ENCODE peak calls at places on chromosomes 13 and 19, in ten cellular contexts. O, A, D, J, N, C, H, S, M and W are unnamed samples. For H3K36me3 and H3K9me2, the result is how much of the 10 kb centered on the place peaks cover.

GRCh38 chr13:69857188-69857821 is 250.3 kb upstream of the ATXN8OS start:
- DNase-seq in O (peak), A (peak), D (peak), J (peak), N (peak), C (peak), H (no peak), S (peak), M (peak), W (peak)

GRCh38 chr19:13795595-13796300 is 505 bp downstream of the ZSWIM4 start:
- DNase-seq in O (peak), A (no peak), D (peak), J (peak), N (peak), C (no peak), H (peak), S (no peak), M (peak), W (no peak)

GRCh38 chr13:46389985-46390384 is 2.9 kb upstream of the RUBCNL start:
- DNase-seq in O (no peak), A (peak), D (no peak), J (peak), N (no peak), C (peak), H (no peak), S (no peak), M (no peak), W (no peak)

GRCh38 chr13:35723061-35723461 is 246.6 kb upstream of the MAB21L1 start:
- DNase-seq in O (peak), A (no peak), D (no peak), J (no peak), N (no peak), C (no peak), H (no peak), S (no peak), M (no peak), W (no peak)

GRCh38 chr19:10624585-10624984 is 768 bp upstream of the SLC44A2 start:
- DNase-seq in O (no peak), A (no peak), D (no peak), J (no peak), N (no peak), C (no peak), H (no peak), S (no peak), M (no peak), W (no peak)

GRCh38 chr19:40381321-40381720 is 8.7 kb downstream of the HIPK4 start:
- DNase-seq in O (no peak), A (no peak), D (peak), J (no peak), N (peak), C (no peak), H (no peak), S (no peak), M (no peak), W (no peak)

GRCh38 chr19:10899171-10899653 is 27.9 kb downstream of the CARM1 start:
- DNase-seq in O (no peak), A (no peak), D (peak), J (peak), N (no peak), C (no peak), H (peak), S (no peak), M (no peak), W (no peak)

GRCh38 chr13:67048084-67048792 is 181.9 kb downstream of the PCDH9 start:
- DNase-seq in O (no peak), A (no peak), D (no peak), J (no peak), N (no peak), C (peak), H (no peak), S (no peak), M (peak), W (no peak)

GRCh38 chr19:23343434-23344010 is 51.7 kb downstream of the ZNF91 start:
- DNase-seq in O (no peak), A (no peak), D (no peak), J (peak), N (no peak), C (peak), H (no peak), S (no peak), M (peak), W (no peak)

GRCh38 chr13:35771898-35772297 is 295.4 kb upstream of the MAB21L1 start:
- DNase-seq in O (peak), A (no peak), D (no peak), J (peak), N (peak), C (no peak), H (peak), S (no peak), M (no peak), W (no peak)

GRCh38 chr19:17680235-17680722 is 7.9 kb downstream of the UNC13A start:
- DNase-seq in O (peak), A (no peak), D (no peak), J (peak), N (peak), C (peak), H (peak), S (peak), M (peak), W (no peak)

GRCh38 chr19:43464089-43464775 is 1.2 kb downstream of the LYPD3 start:
- DNase-seq in O (peak), A (peak), D (peak), J (no peak), N (no peak), C (peak), H (no peak), S (no peak), M (peak), W (peak)

GRCh38 chr13:101514695-101515275 is 62.3 kb downstream of the ITGBL1 start:
- DNase-seq in O (peak), A (peak), D (peak), J (peak), N (peak), C (peak), H (peak), S (peak), M (peak), W (peak)

GRCh38 chr19:8877854-8878705 is 45.9 kb downstream of the MBD3L1 start:
- DNase-seq in O (no peak), A (no peak), D (peak), J (peak), N (peak), C (peak), H (no peak), S (peak), M (no peak), W (peak)

GRCh38 chr19:39502640-39503417 is 4.1 kb downstream of the DLL3 start:
- DNase-seq in O (peak), A (peak), D (peak), J (no peak), N (peak), C (peak), H (peak), S (peak), M (peak), W (peak)

GRCh38 chr19:6222884-6223283 is 56.9 kb downstream of the MLLT1 start:
- DNase-seq in O (peak), A (no peak), D (no peak), J (no peak), N (no peak), C (no peak), H (no peak), S (no peak), M (no peak), W (no peak)

GRCh38 chr19:50546527-50547221 is 21.6 kb downstream of the LRRC4B start:
- DNase-seq in O (no peak), A (no peak), D (no peak), J (no peak), N (no peak), C (no peak), H (no peak), S (no peak), M (no peak), W (no peak)

GRCh38 chr19:13959962-13960862 is 7.9 kb downstream of the DCAF15 start:
- DNase-seq in O (peak), A (no peak), D (peak), J (no peak), N (peak), C (no peak), H (no peak), S (no peak), M (peak), W (peak)

GRCh38 chr19:7541828-7542443 is 6.4 kb downstream of the PNPLA6 start:
- DNase-seq in O (no peak), A (no peak), D (no peak), J (no peak), N (no peak), C (no peak), H (no peak), S (no peak), M (no peak), W (no peak)

GRCh38 chr13:79779061-79779460 is 298.1 kb downstream of the NDFIP2 start:
- DNase-seq in O (no peak), A (no peak), D (no peak), J (no peak), N (no peak), C (no peak), H (no peak), S (no peak), M (no peak), W (no peak)

GRCh38 chr13:100594731-100595130 is 6.1 kb upstream of the GGACT start:
- DNase-seq in O (no peak), A (no peak), D (no peak), J (peak), N (peak), C (no peak), H (no peak), S (no peak), M (peak), W (peak)

GRCh38 chr13:20400774-20401173 is 124.9 kb downstream of the CRYL1 start:
- DNase-seq in O (peak), A (no peak), D (no peak), J (peak), N (no peak), C (no peak), H (no peak), S (no peak), M (no peak), W (no peak)

GRCh38 chr19:8578642-8579265 is 1.5 kb upstream of the MYO1F start:
- DNase-seq in O (peak), A (peak), D (peak), J (peak), N (peak), C (peak), H (peak), S (peak), M (peak), W (peak)

GRCh38 chr13:23674795-23675640 is 104.8 kb downstream of the TNFRSF19 start:
- DNase-seq in O (peak), A (no peak), D (no peak), J (peak), N (no peak), C (no peak), H (peak), S (no peak), M (peak), W (no peak)

GRCh38 chr13:27516103-27516502 is 65.7 kb upstream of the MTIF3 start:
- DNase-seq in O (no peak), A (no peak), D (no peak), J (no peak), N (no peak), C (no peak), H (no peak), S (no peak), M (no peak), W (no peak)

GRCh38 chr19:10069046-10069445 is 17.1 kb upstream of the SHFL start:
- DNase-seq in O (peak), A (no peak), D (no peak), J (peak), N (no peak), C (no peak), H (no peak), S (no peak), M (no peak), W (no peak)

GRCh38 chr19:38707512-38708114 is 36.7 kb downstream of the CAPN12 start:
- DNase-seq in O (peak), A (no peak), D (no peak), J (peak), N (no peak), C (no peak), H (peak), S (no peak), M (no peak), W (no peak)

GRCh38 chr13:54845351-54845965 is 1816.8 kb downstream of the OLFM4 start:
- DNase-seq in O (no peak), A (no peak), D (no peak), J (no peak), N (peak), C (no peak), H (no peak), S (no peak), M (no peak), W (no peak)

GRCh38 chr19:55685776-55686175 is 10.8 kb downstream of the EPN1 start:
- DNase-seq in O (no peak), A (no peak), D (no peak), J (no peak), N (no peak), C (no peak), H (no peak), S (no peak), M (no peak), W (no peak)

GRCh38 chr19:55688422-55689218 is 13.6 kb downstream of the EPN1 start:
- DNase-seq in O (no peak), A (no peak), D (no peak), J (no peak), N (no peak), C (no peak), H (no peak), S (no peak), M (peak), W (no peak)

GRCh38 chr19:55687281-55688172 is 12.5 kb downstream of the EPN1 start:
- DNase-seq in O (no peak), A (no peak), D (no peak), J (no peak), N (no peak), C (no peak), H (no peak), S (no peak), M (no peak), W (no peak)

GRCh38 chr19:55684946-55685681 is 10.1 kb downstream of the EPN1 start:
- DNase-seq in O (no peak), A (no peak), D (no peak), J (no peak), N (no peak), C (no peak), H (no peak), S (no peak), M (no peak), W (no peak)

GRCh38 chr19:55686311-55687050 is 11.5 kb downstream of the EPN1 start:
- DNase-seq in O (no peak), A (no peak), D (no peak), J (no peak), N (no peak), C (no peak), H (no peak), S (no peak), M (no peak), W (no peak)
- H3K36me3 ChIP-seq in O (under half), A (under half), D (under half), J (under half), N (under half), C (half or more), H (under half), S (under half), M (under half), W (under half)

GRCh38 chr13:48678316-48678715 is 24.6 kb downstream of the CYSLTR2 start:
- DNase-seq in O (no peak), A (no peak), D (no peak), J (no peak), N (peak), C (no peak), H (no peak), S (no peak), M (no peak), W (no peak)

GRCh38 chr13:48680756-48681392 is 27.1 kb downstream of the CYSLTR2 start:
- DNase-seq in O (no peak), A (no peak), D (no peak), J (no peak), N (no peak), C (no peak), H (no peak), S (no peak), M (no peak), W (no peak)

GRCh38 chr13:48679941-48680630 is 26.4 kb downstream of the CYSLTR2 start:
- DNase-seq in O (no peak), A (no peak), D (no peak), J (no peak), N (no peak), C (no peak), H (no peak), S (no peak), M (no peak), W (no peak)

GRCh38 chr13:48675247-48675646 is 21.5 kb downstream of the CYSLTR2 start:
- DNase-seq in O (no peak), A (no peak), D (no peak), J (no peak), N (peak), C (no peak), H (no peak), S (no peak), M (no peak), W (no peak)
- H3K9me2 ChIP-seq in O (under half), A (under half), D (under half), J (under half), N (under half), C (under half), H (under half), S (under half), M (under half), W (under half)

DNA sequence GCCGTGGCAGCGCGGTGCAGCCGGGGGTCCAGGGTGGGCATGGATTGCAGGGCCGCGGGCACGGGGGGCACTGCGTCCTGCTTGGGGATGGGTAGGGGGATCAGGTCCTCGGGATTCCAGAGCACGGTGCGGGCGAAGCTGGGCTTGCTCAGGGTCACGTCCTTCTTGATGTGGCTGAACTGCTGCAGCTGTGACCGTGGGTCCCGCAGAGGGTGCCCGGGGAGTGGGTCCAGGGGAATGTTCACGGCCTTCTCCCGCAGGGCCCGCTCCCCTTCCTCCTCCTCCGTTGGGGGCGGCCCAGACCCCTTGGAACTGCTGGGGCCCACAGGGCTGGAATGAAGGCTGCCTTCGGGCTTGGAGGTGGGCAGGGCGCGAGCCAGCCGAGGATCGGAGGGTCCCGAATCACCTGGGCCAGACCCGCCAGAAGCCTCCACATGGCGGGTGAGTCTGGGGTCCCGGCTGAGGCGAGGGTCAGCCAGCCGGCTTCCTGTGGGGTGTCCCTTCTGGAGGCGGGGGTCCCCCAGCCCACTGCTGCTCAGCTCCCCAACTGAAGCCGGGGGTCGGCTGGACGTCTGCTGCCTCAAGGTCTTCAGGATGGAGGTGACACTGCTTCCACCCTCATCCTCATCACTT is 18.9 kb upstream of the TMEM160 start:
- DNase-seq in O (no peak), A (no peak), D (no peak), J (no peak), N (no peak), C (no peak), H (no peak), S (no peak), M (no peak), W (no peak)
- H3K36me3 ChIP-seq in O (under half), A (under half), D (under half), J (under half), N (under half), C (half or more), H (under half), S (under half), M (under half), W (under half)

DNA sequence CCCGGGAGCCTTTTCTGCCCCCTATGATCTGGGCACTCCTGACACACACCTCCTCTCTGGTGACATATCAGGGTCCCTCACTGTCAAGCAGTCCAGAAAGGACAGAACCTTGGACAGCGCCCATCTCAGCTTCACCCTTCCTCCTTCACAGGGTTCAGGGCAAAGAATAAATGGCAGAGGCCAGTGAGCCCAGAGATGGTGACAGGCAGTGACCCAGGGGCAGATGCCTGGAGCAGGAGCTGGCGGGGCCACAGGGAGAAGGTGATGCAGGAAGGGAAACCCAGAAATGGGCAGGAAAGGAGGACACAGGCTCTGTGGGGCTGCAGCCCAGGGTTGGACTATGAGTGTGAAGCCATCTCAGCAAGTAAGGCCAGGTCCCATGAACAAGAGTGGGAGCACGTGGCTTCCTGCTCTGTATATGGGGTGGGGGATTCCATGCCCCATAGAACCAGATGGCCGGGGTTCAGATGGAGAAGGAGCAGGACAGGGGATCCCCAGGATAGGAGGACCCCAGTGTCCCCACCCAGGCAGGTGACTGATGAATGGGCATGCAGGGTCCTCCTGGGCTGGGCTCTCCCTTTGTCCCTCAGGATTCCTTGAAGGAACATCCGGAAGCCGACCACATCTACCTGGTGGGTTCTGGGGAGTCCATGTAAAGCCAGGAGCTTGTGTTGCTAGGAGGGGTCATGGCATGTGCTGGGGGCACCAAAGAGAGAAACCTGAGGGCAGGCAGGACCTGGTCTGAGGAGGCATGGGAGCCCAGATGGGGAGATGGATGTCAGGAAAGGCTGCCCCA is 8.5 kb upstream of the CEACAM7 start:
- DNase-seq in O (peak), A (no peak), D (no peak), J (peak), N (peak), C (no peak), H (no peak), S (no peak), M (no peak), W (peak)
- H3K9me2 ChIP-seq in O (under half), A (under half), D (under half), J (under half), N (under half), C (under half), H (under half), S (under half), M (under half), W (under half)

DNA sequence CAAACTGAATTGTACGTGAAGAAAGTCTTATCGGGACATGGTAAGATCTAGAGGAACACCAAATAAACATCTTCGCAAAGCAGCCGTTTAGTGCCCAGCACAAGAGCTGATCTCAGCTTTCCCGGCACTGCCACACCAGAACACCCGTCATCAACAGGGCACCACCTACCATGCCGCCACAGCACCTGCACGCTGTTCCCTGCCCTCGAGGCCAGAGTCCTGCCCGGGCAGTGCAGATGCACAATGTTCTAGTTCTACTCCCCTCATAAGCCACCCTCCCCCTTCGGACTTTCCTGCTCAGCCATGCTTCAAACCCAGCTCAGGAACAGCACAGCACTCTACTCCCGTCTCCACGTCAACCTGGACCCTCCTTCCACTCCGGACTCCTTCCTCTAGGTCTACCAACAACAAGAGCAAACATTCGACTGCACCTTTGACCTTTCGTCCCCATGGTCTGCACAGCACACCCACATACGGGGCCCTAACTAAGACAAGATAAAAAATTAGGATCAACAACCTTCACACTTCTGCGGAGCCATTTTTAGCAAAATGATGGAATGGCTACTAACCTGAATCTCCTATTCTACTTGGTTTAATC is 25.1 kb downstream of the TUBGCP3 start:
- DNase-seq in O (no peak), A (no peak), D (no peak), J (no peak), N (no peak), C (no peak), H (no peak), S (no peak), M (no peak), W (no peak)
- H3K36me3 ChIP-seq in O (under half), A (under half), D (under half), J (under half), N (under half), C (half or more), H (under half), S (under half), M (under half), W (under half)